ENCODE peak calls at places on chromosomes 12 and 14, in eight cellular contexts. E is fibroblast of mammary gland, Y is DND-41, J is endodermal cell, P is AG04450, H is A549, L is pancreas, U is AG04449. X is an unnamed sample.

GRCh38 chr14:27253946-27254345 is 656.1 kb upstream of the NOVA1 start:
- DNase-seq in E (no peak), Y (no peak), J (no peak), P (no peak), H (no peak), L (no peak), U (no peak), X (no peak)

GRCh38 chr14:101737414-101738367 is 23.8 kb upstream of the PPP2R5C start:
- DNase-seq in E (no peak), Y (no peak), J (no peak), P (no peak), H (no peak), L (no peak), U (no peak), X (no peak)

GRCh38 chr12:41188058-41188840 is at the start of gene PDZRN4:
- DNase-seq in E (no peak), Y (no peak), J (peak; percentile 88), P (no peak), H (no peak), L (no peak), U (no peak), X (no peak)

GRCh38 chr12:60185060-60185459 is 589.2 kb downstream of the SLC16A7 start:
- DNase-seq in E (no peak), Y (no peak), J (no peak), P (no peak), H (no peak), L (no peak), U (no peak), X (no peak)

GRCh38 chr14:76456200-76456599 is 80.3 kb downstream of the ESRRB start:
- DNase-seq in E (peak; percentile 42), Y (peak; percentile 42), J (peak; percentile 85), P (no peak), H (peak; percentile 53), L (peak; percentile 21), U (no peak), X (no peak)

GRCh38 chr12:51505363-51505762 is 80.7 kb downstream of the SLC4A8 start:
- DNase-seq in E (no peak), Y (no peak), J (peak; percentile 30), P (no peak), H (no peak), L (no peak), U (peak; percentile 16), X (no peak)

GRCh38 chr12:41286426-41286825 is 98.3 kb downstream of the PDZRN4 start:
- DNase-seq in E (no peak), Y (no peak), J (no peak), P (no peak), H (no peak), L (no peak), U (no peak), X (no peak)

GRCh38 chr12:59322473-59322872 is 273.4 kb upstream of the SLC16A7 start:
- DNase-seq in E (no peak), Y (no peak), J (peak; percentile 54), P (no peak), H (no peak), L (peak; percentile 13), U (no peak), X (no peak)

GRCh38 chr12:38389581-38389980 is 73.0 kb downstream of the ALG10B start:
- DNase-seq in E (no peak), Y (no peak), J (no peak), P (no peak), H (no peak), L (no peak), U (no peak), X (no peak)

GRCh38 chr12:19316420-19316819 is 122.9 kb upstream of the AEBP2 start:
- DNase-seq in E (peak; percentile 31), Y (no peak), J (no peak), P (no peak), H (no peak), L (no peak), U (no peak), X (peak; percentile 26)

GRCh38 chr12:50175716-50176026 is 8.5 kb upstream of the CERS5 start:
- DNase-seq in E (no peak), Y (no peak), J (no peak), P (no peak), H (no peak), L (no peak), U (no peak), X (no peak)

GRCh38 chr14:73829526-73830431 is 21.9 kb upstream of the PTGR2 start:
- DNase-seq in E (peak; percentile 90), Y (no peak), J (no peak), P (peak; percentile 23), H (no peak), L (no peak), U (peak; percentile 40), X (peak; percentile 92)

GRCh38 chr14:95467657-95468056 is 48.8 kb downstream of the SYNE3 start:
- DNase-seq in E (no peak), Y (no peak), J (no peak), P (no peak), H (no peak), L (peak; percentile 35), U (no peak), X (no peak)

GRCh38 chr12:45214739-45215418 is 1.0 kb upstream of the ANO6 start:
- DNase-seq in E (peak; percentile 67), Y (peak; percentile 37), J (no peak), P (no peak), H (no peak), L (no peak), U (no peak), X (peak; percentile 54)

GRCh38 chr12:32397703-32398102 is 1.7 kb upstream of the FGD4 start:
- DNase-seq in E (no peak), Y (no peak), J (no peak), P (no peak), H (no peak), L (no peak), U (no peak), X (no peak)

DNA sequence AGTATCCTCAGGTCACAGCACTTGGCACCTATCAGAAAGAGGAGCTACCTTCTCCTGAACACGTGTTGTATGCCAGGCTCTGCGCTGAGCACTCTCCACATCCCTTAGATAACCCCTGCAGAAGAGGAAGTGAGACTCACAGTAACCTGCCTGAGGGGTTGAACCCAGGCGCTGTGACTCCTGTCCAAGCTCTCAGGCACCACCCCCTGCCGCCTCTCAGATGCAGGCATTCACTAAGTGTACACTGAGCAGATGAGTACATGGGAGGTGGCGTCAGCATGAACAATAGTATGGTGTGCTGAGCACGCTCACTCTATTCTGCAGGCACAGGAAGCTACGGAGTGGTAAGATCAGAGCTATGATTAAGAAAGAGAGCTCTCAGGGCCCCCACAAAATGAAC is 21.0 kb upstream of the RIC8B start:
- DNase-seq in E (no peak), Y (no peak), J (no peak), P (no peak), H (no peak), L (no peak), U (no peak), X (no peak)
- H3K4me3 ChIP-seq in E (no peak overlapping the region), Y (no peak overlapping the region), J (no peak overlapping the region), P (no peak overlapping the region), H (no peak overlapping the region), L (no peak overlapping the region), U (no peak overlapping the region), X (no peak overlapping the region)

GRCh38 chr14:47921133-47921532 is 245.7 kb upstream of the MDGA2 start:
- DNase-seq in E (no peak), Y (no peak), J (no peak), P (no peak), H (no peak), L (no peak), U (no peak), X (no peak)

GRCh38 chr14:47919334-47919846 is 244.0 kb upstream of the MDGA2 start:
- DNase-seq in E (no peak), Y (no peak), J (peak; percentile 35), P (no peak), H (no peak), L (no peak), U (no peak), X (no peak)

GRCh38 chr14:47919994-47920393 is 244.6 kb upstream of the MDGA2 start:
- DNase-seq in E (no peak), Y (no peak), J (no peak), P (no peak), H (no peak), L (no peak), U (no peak), X (no peak)

GRCh38 chr14:47917344-47917954 is 242.0 kb upstream of the MDGA2 start:
- DNase-seq in E (peak; percentile 10), Y (no peak), J (peak; percentile 83), P (no peak), H (no peak), L (peak; percentile 11), U (no peak), X (peak; percentile 35)
- TF ChIP-seq CTCF in E (peak; percentile 43), Y (peak; percentile 63), J (peak; percentile 88), P (peak; percentile 15), H (peak; percentile 29), L (peak; percentile 28), U (no peak), X (peak; percentile 49)

DNA sequence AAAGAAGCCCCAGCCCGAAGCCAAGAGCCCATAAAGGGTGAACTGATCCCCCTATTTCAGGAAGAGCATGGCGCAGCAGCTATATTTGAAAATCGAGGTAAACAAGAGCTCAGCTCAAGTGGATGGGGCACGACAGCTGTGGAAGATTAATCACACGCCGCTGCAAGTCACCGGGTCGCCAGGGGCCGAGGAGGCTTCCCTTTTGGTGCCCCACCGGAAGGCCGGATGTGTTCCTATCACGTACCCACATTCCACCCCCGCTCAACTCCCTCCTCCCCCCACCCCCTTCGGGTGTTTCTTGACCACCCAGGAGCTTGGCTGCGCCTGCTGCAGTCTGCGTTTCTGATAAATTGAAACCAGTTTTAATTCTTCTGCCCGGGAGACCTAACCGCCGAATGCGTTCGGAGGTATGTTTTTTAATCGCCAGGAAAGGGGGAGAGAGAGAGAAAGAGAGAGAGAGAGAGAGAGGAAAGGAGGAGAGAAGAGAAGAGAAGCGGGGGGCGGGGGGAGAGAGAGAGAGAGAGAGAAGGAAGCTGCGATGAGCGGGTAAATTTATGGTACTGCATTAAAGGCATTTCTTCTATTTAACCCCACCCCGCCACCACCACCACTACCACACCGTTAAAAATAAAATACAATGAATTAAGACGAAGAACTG is 1.8 kb downstream of the SLC8A3 start:
- DNase-seq in E (no peak), Y (no peak), J (peak; percentile 63), P (no peak), H (no peak), L (no peak), U (no peak), X (peak; percentile 2)
- H3K4me3 ChIP-seq in E (peak overlapping the region; percentile 29), Y (no peak overlapping the region), J (peak overlapping the region; percentile 83), P (peak overlapping the region; percentile 50), H (no peak overlapping the region), L (no peak overlapping the region), U (peak overlapping the region; percentile 54), X (peak overlapping the region; percentile 37)

GRCh38 chr14:33186656-33187055 is 248.0 kb downstream of the NPAS3 start:
- DNase-seq in E (peak; percentile 18), Y (no peak), J (no peak), P (no peak), H (no peak), L (no peak), U (no peak), X (no peak)

GRCh38 chr14:33188880-33189279 is 250.2 kb downstream of the NPAS3 start:
- DNase-seq in E (no peak), Y (no peak), J (no peak), P (no peak), H (no peak), L (no peak), U (no peak), X (no peak)

DNA sequence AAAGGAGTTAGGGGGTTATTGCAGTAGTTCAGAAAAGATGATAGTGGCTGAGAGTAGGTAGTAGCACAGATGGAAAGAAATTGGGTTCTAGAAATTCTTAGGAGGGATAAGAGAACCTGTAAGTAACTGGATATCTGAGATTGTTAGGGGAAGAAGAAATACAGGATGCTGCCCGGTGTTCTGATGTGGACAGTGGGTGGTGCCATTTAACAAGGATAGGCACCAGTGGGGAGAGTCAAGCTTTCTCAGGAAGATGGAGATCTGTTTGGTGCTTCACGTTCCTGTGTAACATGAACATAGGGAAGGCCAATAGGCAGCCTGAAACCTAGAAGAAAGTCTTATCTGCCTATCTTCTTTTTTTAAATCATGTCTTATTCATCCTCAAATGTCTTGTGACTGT is 245.9 kb downstream of the NPAS3 start:
- DNase-seq in E (peak; percentile 25), Y (no peak), J (peak; percentile 47), P (no peak), H (no peak), L (no peak), U (no peak), X (peak; percentile 17)
- TF ChIP-seq CTCF in E (peak; percentile 25), Y (peak; percentile 34), J (peak; percentile 55), P (no peak), H (no peak), L (no peak), U (no peak), X (peak; percentile 16)